ENCODE peak calls at places on chromosome 12, in nine cellular contexts. M is heart left ventricle; J is IMR-90; G is foreskin keratinocyte; B is GM12865; V is pancreas; N is AG09309; K is CD8-positive, alpha-beta T cell; L is Calu3. H is an unnamed sample.

GRCh38 chr12:49008943-49009342 is 9.6 kb downstream of the PRKAG1 start:
- DNase-seq in M (no peak), J (no peak), G (no peak), B (no peak), V (no peak), N (no peak), K (no peak), L (no peak), H (no peak)

GRCh38 chr12:1517734-1518485 is 76.5 kb downstream of the FBXL14 start:
- DNase-seq in M (no peak), J (no peak), G (no peak), B (no peak), V (no peak), N (no peak), K (no peak), L (no peak), H (no peak)

GRCh38 chr12:130460611-130461478 is 123.2 kb downstream of the PIWIL1 start:
- DNase-seq in M (no peak), J (no peak), G (no peak), B (no peak), V (no peak), N (no peak), K (no peak), L (no peak), H (no peak)

GRCh38 chr12:10170199-10170598 is 1.7 kb downstream of the OLR1 start:
- DNase-seq in M (no peak), J (no peak), G (peak), B (no peak), V (no peak), N (no peak), K (no peak), L (no peak), H (no peak)

GRCh38 chr12:104782296-104782695 is 175.8 kb downstream of the SLC41A2 start:
- DNase-seq in M (no peak), J (no peak), G (no peak), B (peak), V (no peak), N (no peak), K (no peak), L (no peak), H (no peak)

GRCh38 chr12:132584472-132584871 is 25.9 kb downstream of the LRCOL1 start:
- DNase-seq in M (no peak), J (no peak), G (no peak), B (no peak), V (no peak), N (no peak), K (no peak), L (no peak), H (no peak)

GRCh38 chr12:106345739-106346138 is 11.8 kb upstream of the POLR3B start:
- DNase-seq in M (peak), J (peak), G (peak), B (peak), V (no peak), N (no peak), K (no peak), L (peak), H (no peak)

GRCh38 chr12:100026241-100026640 is 41.5 kb upstream of the ANKS1B start:
- DNase-seq in M (no peak), J (peak), G (no peak), B (no peak), V (no peak), N (no peak), K (no peak), L (no peak), H (no peak)

GRCh38 chr12:30862486-30862885 is 64.1 kb upstream of the TSPAN11 start:
- DNase-seq in M (peak), J (peak), G (no peak), B (no peak), V (no peak), N (no peak), K (no peak), L (no peak), H (no peak)

GRCh38 chr12:38154096-38155019 is 162.2 kb upstream of the ALG10B start:
- DNase-seq in M (no peak), J (no peak), G (no peak), B (no peak), V (no peak), N (no peak), K (no peak), L (no peak), H (no peak)

GRCh38 chr12:39605501-39605900 is 14.1 kb downstream of the ABCD2 start:
- DNase-seq in M (no peak), J (no peak), G (peak), B (no peak), V (no peak), N (no peak), K (no peak), L (no peak), H (no peak)

GRCh38 chr12:99381992-99382391 is 265.6 kb upstream of the GARIN6 start:
- DNase-seq in M (no peak), J (no peak), G (peak), B (peak), V (no peak), N (no peak), K (no peak), L (no peak), H (no peak)

GRCh38 chr12:59615392-59616165 is 19.8 kb downstream of the SLC16A7 start:
- DNase-seq in M (peak), J (no peak), G (no peak), B (no peak), V (peak), N (no peak), K (no peak), L (no peak), H (no peak)

GRCh38 chr12:106914796-106915634 is 40.7 kb upstream of the TMEM263 start:
- DNase-seq in M (no peak), J (no peak), G (no peak), B (peak), V (no peak), N (no peak), K (no peak), L (no peak), H (no peak)

GRCh38 chr12:67759829-67760228 is 111.3 kb downstream of the DYRK2 start:
- DNase-seq in M (no peak), J (no peak), G (no peak), B (no peak), V (no peak), N (no peak), K (no peak), L (no peak), H (no peak)

GRCh38 chr12:20105938-20106337 is 262.4 kb upstream of the PDE3A start:
- DNase-seq in M (no peak), J (peak), G (no peak), B (no peak), V (no peak), N (no peak), K (no peak), L (no peak), H (no peak)

GRCh38 chr12:132213359-132214160 is 69.3 kb downstream of the NOC4L start:
- DNase-seq in M (no peak), J (no peak), G (no peak), B (no peak), V (no peak), N (no peak), K (no peak), L (no peak), H (no peak)

GRCh38 chr12:113940357-113940756 is 25.8 kb downstream of the RBM19 start:
- DNase-seq in M (no peak), J (no peak), G (no peak), B (no peak), V (no peak), N (no peak), K (no peak), L (no peak), H (peak)

GRCh38 chr12:180445-180844 is 33.5 kb downstream of the SLC6A12 start:
- DNase-seq in M (peak), J (peak), G (no peak), B (peak), V (no peak), N (no peak), K (no peak), L (no peak), H (no peak)

GRCh38 chr12:92108651-92109050 is 37.0 kb downstream of the BTG1 start:
- DNase-seq in M (no peak), J (peak), G (no peak), B (no peak), V (no peak), N (peak), K (no peak), L (no peak), H (no peak)

GRCh38 chr12:110930348-110931314 is 10.3 kb upstream of the MYL2 start:
- DNase-seq in M (no peak), J (no peak), G (no peak), B (no peak), V (no peak), N (no peak), K (no peak), L (no peak), H (no peak)

GRCh38 chr12:116397148-116397547 is 119.7 kb upstream of the MED13L start:
- DNase-seq in M (no peak), J (peak), G (peak), B (no peak), V (no peak), N (peak), K (no peak), L (no peak), H (no peak)

GRCh38 chr12:77102691-77103090 is 37.3 kb upstream of the E2F7 start:
- DNase-seq in M (no peak), J (peak), G (peak), B (no peak), V (no peak), N (no peak), K (no peak), L (no peak), H (no peak)

GRCh38 chr12:30963709-30964564 is 37.4 kb downstream of the TSPAN11 start:
- DNase-seq in M (no peak), J (no peak), G (no peak), B (no peak), V (no peak), N (no peak), K (no peak), L (no peak), H (no peak)

GRCh38 chr12:56337753-56338221 is 897 bp upstream of the IL23A start:
- DNase-seq in M (no peak), J (no peak), G (peak), B (no peak), V (no peak), N (no peak), K (no peak), L (no peak), H (no peak)

GRCh38 chr12:69897744-69898143 is 72.7 kb downstream of the MYRFL start:
- DNase-seq in M (peak), J (peak), G (peak), B (no peak), V (no peak), N (peak), K (no peak), L (peak), H (no peak)

GRCh38 chr12:102814691-102815367 is 102.2 kb downstream of the PAH start:
- DNase-seq in M (no peak), J (no peak), G (no peak), B (no peak), V (no peak), N (no peak), K (no peak), L (no peak), H (no peak)

GRCh38 chr12:50924131-50924438 is 28.3 kb upstream of the HIGD1C start:
- DNase-seq in M (no peak), J (no peak), G (no peak), B (no peak), V (no peak), N (no peak), K (no peak), L (no peak), H (no peak)

DNA sequence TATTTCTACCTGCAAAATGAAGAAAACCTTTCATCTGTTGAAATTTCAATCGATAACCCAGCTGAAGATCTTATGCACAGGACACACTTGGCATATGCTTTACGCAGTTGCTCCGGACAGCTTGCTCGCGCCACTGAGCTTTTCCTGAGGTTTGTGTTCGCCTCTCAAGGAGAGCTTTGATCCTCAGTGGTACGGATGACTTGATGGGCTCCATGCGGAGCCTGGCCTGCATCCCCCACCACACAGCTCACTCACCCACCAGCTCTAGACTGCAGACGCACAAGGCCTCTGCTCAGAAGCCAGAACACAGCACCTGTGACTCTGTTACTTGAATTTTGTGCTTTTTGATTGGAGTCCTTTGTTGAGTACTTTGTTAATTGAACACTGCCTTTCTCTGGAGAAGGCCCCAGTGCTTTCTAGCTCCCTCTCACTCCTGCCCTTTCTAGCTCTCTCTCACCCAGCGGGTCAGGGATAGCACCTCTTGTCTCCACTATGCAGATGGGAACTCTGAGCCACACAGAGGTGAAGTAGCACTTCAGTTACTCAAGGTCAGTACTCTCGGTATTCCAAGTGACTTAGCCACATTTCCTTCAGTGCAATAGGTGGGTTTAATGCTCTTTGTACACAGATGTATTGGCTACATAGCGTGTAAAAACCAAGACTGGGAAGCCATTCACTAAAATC is 52.1 kb downstream of the TBC1D30 start:
- DNase-seq in M (no peak), J (no peak), G (no peak), B (no peak), V (no peak), N (no peak), K (no peak), L (no peak), H (no peak)
- TF ChIP-seq CTCF in M (no peak), J (no peak), G (no peak), B (no peak), V (no peak), N (no peak), K (no peak), L (no peak), H (no peak)

GRCh38 chr12:120642086-120642485 is 1.7 kb downstream of the CABP1 start:
- DNase-seq in M (no peak), J (no peak), G (no peak), B (no peak), V (no peak), N (no peak), K (no peak), L (no peak), H (no peak)

GRCh38 chr12:120642806-120643205 is 2.4 kb downstream of the CABP1 start:
- DNase-seq in M (no peak), J (peak), G (no peak), B (no peak), V (no peak), N (no peak), K (no peak), L (no peak), H (no peak)

GRCh38 chr12:120643574-120643973 is 3.1 kb downstream of the CABP1 start:
- DNase-seq in M (no peak), J (no peak), G (no peak), B (no peak), V (no peak), N (no peak), K (no peak), L (no peak), H (no peak)

GRCh38 chr12:120640840-120641833 is 711 bp downstream of the CABP1 start:
- DNase-seq in M (peak), J (peak), G (peak), B (peak), V (peak), N (no peak), K (peak), L (peak), H (peak)

DNA sequence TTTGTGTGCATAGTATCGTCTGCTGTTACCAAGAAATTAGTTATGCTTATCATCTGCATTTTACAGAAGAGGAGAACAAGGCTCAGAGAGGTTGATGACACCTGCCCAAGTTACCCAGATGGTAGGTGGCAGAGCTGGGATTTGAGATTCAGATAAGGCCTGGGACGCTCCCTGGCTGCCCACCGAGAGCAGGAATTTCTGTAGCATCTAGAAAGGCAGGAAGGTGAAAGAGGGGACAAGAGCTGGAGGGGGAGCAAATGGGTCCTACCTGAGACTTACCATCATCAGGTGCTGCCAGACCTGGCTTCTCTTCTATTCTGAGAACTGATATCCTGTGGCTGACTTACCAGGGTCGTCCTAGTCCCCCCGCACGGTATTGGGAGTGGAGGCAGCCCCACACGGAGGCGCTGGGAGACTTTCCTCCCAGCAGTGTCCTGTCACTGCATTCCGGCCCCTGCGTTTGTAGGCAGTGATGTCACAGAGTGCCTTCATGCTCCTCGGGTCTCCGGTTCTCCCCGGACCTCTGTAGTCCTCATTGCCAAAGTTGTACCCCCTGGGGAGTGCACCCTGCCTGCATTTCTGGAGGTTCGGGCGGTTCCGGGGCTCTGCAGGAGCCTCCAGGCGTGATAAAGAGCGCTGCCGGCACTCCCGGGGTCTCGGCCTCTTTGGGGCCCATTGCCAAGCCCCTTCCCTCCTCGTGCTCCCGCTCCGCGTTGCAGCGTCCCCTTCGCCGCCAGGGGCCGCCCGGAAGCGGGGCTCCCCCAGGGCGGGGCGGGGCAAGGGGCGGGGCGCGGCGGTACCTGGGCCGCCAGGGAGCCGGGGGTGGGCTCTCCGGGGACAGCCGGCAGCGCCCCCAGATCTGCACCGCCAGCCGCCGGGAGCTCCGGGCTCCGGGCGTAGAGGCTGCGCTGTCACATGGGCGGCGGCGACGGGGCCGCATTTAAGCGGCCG is at the start of gene CABP1:
- DNase-seq in M (no peak), J (no peak), G (no peak), B (peak), V (peak), N (no peak), K (peak), L (peak), H (peak)
- TF ChIP-seq CTCF in M (no peak), J (no peak), G (peak), B (peak), V (peak), N (no peak), K (peak), L (peak), H (peak)

DNA sequence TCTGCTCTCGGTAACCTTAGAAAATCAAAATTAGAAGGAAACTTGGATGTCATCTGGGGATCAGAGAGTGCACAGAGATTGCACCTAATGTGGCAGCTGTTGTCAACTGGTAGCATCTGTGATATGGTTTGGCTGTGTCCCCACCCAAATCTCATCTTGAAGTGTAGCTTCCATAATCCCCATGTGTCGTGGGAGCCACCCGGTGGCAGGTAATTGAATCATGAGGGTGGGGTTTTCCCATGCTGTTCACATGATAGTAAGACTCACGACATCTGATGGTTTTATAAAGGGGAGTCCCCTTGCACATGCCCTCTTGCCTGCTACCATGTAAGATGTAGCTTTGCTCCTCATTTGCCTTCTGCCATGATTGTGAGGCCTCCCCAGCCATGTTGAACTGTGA is 127.7 kb upstream of the SRRM4 start:
- DNase-seq in M (no peak), J (no peak), G (no peak), B (peak), V (no peak), N (no peak), K (no peak), L (no peak), H (no peak)
- TF ChIP-seq CTCF in M (no peak), J (no peak), G (peak), B (no peak), V (no peak), N (no peak), K (no peak), L (no peak), H (no peak)

GRCh38 chr12:27123642-27124041 is 41.3 kb upstream of the C12orf71 start:
- DNase-seq in M (no peak), J (no peak), G (no peak), B (peak), V (no peak), N (no peak), K (no peak), L (no peak), H (no peak)
- TF ChIP-seq CTCF in M (peak), J (no peak), G (peak), B (peak), V (no peak), N (no peak), K (no peak), L (no peak), H (no peak)

H was measured in glutamatergic neuron.